ENCODE peak calls at places on chromosomes 2 and 18, in seven cellular contexts. K, E, W, X, C, U and T are unnamed samples.

GRCh38 chr2:148867079-148867769 is 7.8 kb upstream of the KIF5C start:
- DNase-seq in K (no peak), E (no peak), W (no peak), X (no peak), C (no peak), U (no peak), T (no peak)

GRCh38 chr18:33821503-33821902 is 243.5 kb downstream of the ASXL3 start:
- DNase-seq in K (peak; percentile 66), E (no peak), W (no peak), X (no peak), C (no peak), U (no peak), T (no peak)

GRCh38 chr2:235850289-235850688 is 317.9 kb downstream of the GBX2 start:
- DNase-seq in K (no peak), E (no peak), W (no peak), X (peak; percentile 20), C (no peak), U (no peak), T (no peak)

GRCh38 chr2:235693279-235693678 is 199.4 kb downstream of the AGAP1 start:
- DNase-seq in K (no peak), E (no peak), W (no peak), X (no peak), C (no peak), U (no peak), T (no peak)

GRCh38 chr18:26362021-26362420 is 135.8 kb downstream of the TAF4B start:
- DNase-seq in K (no peak), E (no peak), W (no peak), X (no peak), C (no peak), U (no peak), T (no peak)

GRCh38 chr2:237673130-237673921 is 45.9 kb downstream of the LRRFIP1 start:
- DNase-seq in K (peak; percentile 75), E (peak; percentile 51), W (peak; percentile 85), X (peak; percentile 81), C (peak; percentile 93), U (peak; percentile 84), T (peak; percentile 98)

GRCh38 chr2:136411946-136412345 is 294.0 kb upstream of the CXCR4 start:
- DNase-seq in K (no peak), E (no peak), W (no peak), X (no peak), C (no peak), U (no peak), T (no peak)

GRCh38 chr2:235802542-235802941 is 308.7 kb downstream of the AGAP1 start:
- DNase-seq in K (no peak), E (no peak), W (no peak), X (no peak), C (no peak), U (no peak), T (no peak)

GRCh38 chr2:20490300-20491181 is 43.7 kb downstream of the RHOB start:
- DNase-seq in K (peak; percentile 72), E (no peak), W (no peak), X (no peak), C (no peak), U (no peak), T (no peak)

GRCh38 chr2:182504903-182505302 is 78.1 kb upstream of the PDE1A start:
- DNase-seq in K (peak; percentile 91), E (peak; percentile 10), W (no peak), X (no peak), C (no peak), U (no peak), T (no peak)

GRCh38 chr18:37385846-37386435 is 179.7 kb downstream of the CELF4 start:
- DNase-seq in K (peak; percentile 37), E (peak; percentile 60), W (no peak), X (no peak), C (no peak), U (peak; percentile 45), T (no peak)

GRCh38 chr18:7668392-7668791 is 101.3 kb downstream of the PTPRM start:
- DNase-seq in K (no peak), E (no peak), W (no peak), X (no peak), C (no peak), U (no peak), T (no peak)

GRCh38 chr2:19630921-19631320 is 270.9 kb downstream of the TTC32 start:
- DNase-seq in K (no peak), E (no peak), W (no peak), X (no peak), C (no peak), U (no peak), T (no peak)

GRCh38 chr2:144481666-144482065 is 38.3 kb downstream of the ZEB2 start:
- DNase-seq in K (no peak), E (no peak), W (no peak), X (no peak), C (no peak), U (no peak), T (no peak)

GRCh38 chr2:218927876-218928275 is 31.6 kb upstream of the CDK5R2 start:
- DNase-seq in K (no peak), E (no peak), W (no peak), X (no peak), C (no peak), U (no peak), T (no peak)

GRCh38 chr2:155944209-155944608 is 388.3 kb downstream of the NR4A2 start:
- DNase-seq in K (no peak), E (no peak), W (no peak), X (no peak), C (no peak), U (no peak), T (no peak)

GRCh38 chr2:194819367-194819766 is 837.7 kb upstream of the SLC39A10 start:
- DNase-seq in K (no peak), E (peak; percentile 12), W (no peak), X (no peak), C (no peak), U (no peak), T (no peak)

GRCh38 chr2:219309278-219309677 is at the start of gene PTPRN:
- DNase-seq in K (peak; percentile 87), E (no peak), W (no peak), X (peak; percentile 88), C (no peak), U (no peak), T (no peak)

GRCh38 chr18:35041752-35042379 is 653 bp downstream of the MAPRE2 start:
- DNase-seq in K (no peak), E (peak; percentile 20), W (no peak), X (peak; percentile 59), C (no peak), U (no peak), T (no peak)

GRCh38 chr18:58908006-58908405 is 43.3 kb downstream of the ZNF532 start:
- DNase-seq in K (no peak), E (no peak), W (no peak), X (no peak), C (no peak), U (no peak), T (no peak)

GRCh38 chr2:109226612-109227011 is 97.6 kb downstream of the SH3RF3 start:
- DNase-seq in K (no peak), E (no peak), W (no peak), X (no peak), C (no peak), U (no peak), T (no peak)

GRCh38 chr2:109230980-109231420 is 102.0 kb downstream of the SH3RF3 start:
- DNase-seq in K (no peak), E (no peak), W (no peak), X (no peak), C (no peak), U (no peak), T (no peak)

GRCh38 chr2:109226128-109226527 is 97.1 kb downstream of the SH3RF3 start:
- DNase-seq in K (peak; percentile 38), E (no peak), W (no peak), X (no peak), C (no peak), U (no peak), T (no peak)

GRCh38 chr2:109231428-109231827 is 102.4 kb downstream of the SH3RF3 start:
- DNase-seq in K (no peak), E (no peak), W (no peak), X (no peak), C (no peak), U (no peak), T (no peak)

GRCh38 chr2:109229094-109229675 is 100.2 kb downstream of the SH3RF3 start:
- DNase-seq in K (no peak), E (no peak), W (no peak), X (peak; percentile 69), C (no peak), U (no peak), T (no peak)
- H3K27ac ChIP-seq in K (no peak overlapping the region), E (no peak overlapping the region), W (no peak overlapping the region), X (no peak overlapping the region), C (no peak overlapping the region), U (no peak overlapping the region), T (no peak overlapping the region)

DNA sequence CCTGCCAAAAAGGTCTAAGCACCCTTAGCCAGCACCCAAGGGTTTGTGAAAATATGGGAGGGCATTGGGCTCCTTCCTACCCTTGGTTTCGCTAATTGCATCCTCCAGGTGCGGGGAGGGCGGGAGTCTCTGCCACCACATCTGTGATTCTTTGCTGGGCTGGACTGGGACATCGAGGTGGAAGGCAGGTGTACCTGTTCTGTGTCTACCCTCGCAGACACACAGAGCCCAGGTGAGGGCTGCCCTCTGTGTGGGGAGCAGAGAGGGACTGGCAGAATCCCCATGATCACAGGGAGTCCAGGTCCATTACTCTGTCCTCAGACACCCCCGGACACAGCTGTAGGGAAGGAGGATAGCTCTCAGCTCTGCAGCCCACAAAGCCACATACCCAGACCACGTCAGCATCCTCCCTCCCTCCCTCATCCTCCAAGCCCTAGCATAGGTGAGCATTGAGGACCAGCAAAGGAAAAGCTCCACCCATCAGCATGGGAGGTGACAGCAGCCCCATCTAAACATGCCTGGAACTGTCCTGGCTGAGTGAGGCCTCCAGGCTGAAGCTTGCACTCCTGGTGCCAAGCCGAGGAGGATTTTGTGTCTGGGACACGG is 49.8 kb downstream of the PLB1 start:
- DNase-seq in K (no peak), E (no peak), W (no peak), X (no peak), C (no peak), U (no peak), T (peak; percentile 9)
- TF ChIP-seq CTCF in K (no peak), E (no peak), W (no peak), X (no peak), C (no peak), U (no peak), T (no peak)

GRCh38 chr2:240299710-240300068 is 135.8 kb upstream of the GPC1 start:
- DNase-seq in K (no peak), E (no peak), W (no peak), X (no peak), C (no peak), U (no peak), T (no peak)

GRCh38 chr2:240297553-240298315 is 137.7 kb upstream of the GPC1 start:
- DNase-seq in K (no peak), E (no peak), W (no peak), X (no peak), C (no peak), U (no peak), T (no peak)

GRCh38 chr2:240298803-240299709 is 136.4 kb upstream of the GPC1 start:
- DNase-seq in K (no peak), E (no peak), W (no peak), X (no peak), C (no peak), U (no peak), T (no peak)

GRCh38 chr2:240296611-240297552 is 138.6 kb upstream of the GPC1 start:
- DNase-seq in K (no peak), E (peak; percentile 2), W (no peak), X (peak; percentile 46), C (no peak), U (no peak), T (no peak)

GRCh38 chr2:240298316-240298790 is 137.1 kb upstream of the GPC1 start:
- DNase-seq in K (no peak), E (no peak), W (no peak), X (no peak), C (no peak), U (no peak), T (no peak)
- H3K9me3 ChIP-seq in K (no peaks in the 10 kb centered on the region), E (no peaks in the 10 kb centered on the region), W (no peaks in the 10 kb centered on the region), X (no peaks in the 10 kb centered on the region), C (no peaks in the 10 kb centered on the region), U (no peaks in the 10 kb centered on the region), T (no peaks in the 10 kb centered on the region)

GRCh38 chr2:170770008-170770303 is 222 bp upstream of the ERICH2 start:
- DNase-seq in K (no peak), E (no peak), W (no peak), X (no peak), C (no peak), U (no peak), T (no peak)
- H3K27ac ChIP-seq in K (no peak overlapping the region), E (peak overlapping the region; percentile 76), W (no peak overlapping the region), X (no peak overlapping the region), C (peak overlapping the region; percentile 79), U (no peak overlapping the region), T (no peak overlapping the region)